ENCODE peak calls at places on chromosome 10, in five cellular contexts. W is heart left ventricle, X is HCT116, D is tibial nerve, M is body of pancreas. L is an unnamed sample.

GRCh38 chr10:71079761-71080380 is 132.5 kb upstream of the UNC5B start:
- DNase-seq in W (peak), X (no peak), D (no peak), M (no peak), L (peak)

GRCh38 chr10:71382028-71382427 is 14.7 kb upstream of the CDH23 start:
- DNase-seq in W (no peak), X (no peak), D (no peak), M (no peak), L (no peak)

GRCh38 chr10:97184971-97185325 is 811 bp downstream of the SLIT1 start:
- DNase-seq in W (no peak), X (no peak), D (no peak), M (no peak), L (no peak)

GRCh38 chr10:88994034-88994433 is 3.4 kb downstream of the FAS start:
- DNase-seq in W (no peak), X (no peak), D (no peak), M (no peak), L (no peak)

GRCh38 chr10:126459032-126459831 is 71.0 kb upstream of the ADAM12 start:
- DNase-seq in W (no peak), X (no peak), D (no peak), M (no peak), L (no peak)

GRCh38 chr10:78248651-78249464 is 215.2 kb downstream of the RPS24 start:
- DNase-seq in W (no peak), X (no peak), D (no peak), M (no peak), L (no peak)

GRCh38 chr10:30581779-30582380 is 47.7 kb downstream of the LYZL2 start:
- DNase-seq in W (peak), X (peak), D (no peak), M (peak), L (peak)

GRCh38 chr10:21260060-21260792 is 265.3 kb downstream of the SKIDA1 start:
- DNase-seq in W (peak), X (no peak), D (no peak), M (no peak), L (no peak)

GRCh38 chr10:4512557-4513286 is 313.3 kb upstream of the AKR1E2 start:
- DNase-seq in W (peak), X (peak), D (no peak), M (no peak), L (no peak)

GRCh38 chr10:117226813-117227451 is 14.0 kb upstream of the SLC18A2 start:
- DNase-seq in W (no peak), X (peak), D (no peak), M (peak), L (peak)

GRCh38 chr10:116274141-116274861 is 1.3 kb upstream of the GFRA1 start:
- DNase-seq in W (no peak), X (no peak), D (no peak), M (peak), L (no peak)

GRCh38 chr10:125076891-125077643 is 83.3 kb downstream of the CTBP2 start:
- DNase-seq in W (no peak), X (no peak), D (no peak), M (no peak), L (no peak)

GRCh38 chr10:60224129-60224705 is 165.5 kb downstream of the ANK3 start:
- DNase-seq in W (no peak), X (no peak), D (no peak), M (no peak), L (no peak)

GRCh38 chr10:101323495-101323894 is 30.5 kb upstream of the BTRC start:
- DNase-seq in W (no peak), X (no peak), D (no peak), M (no peak), L (no peak)

GRCh38 chr10:47152861-47153349 is 147.1 kb upstream of the GDF10 start:
- DNase-seq in W (no peak), X (peak), D (no peak), M (no peak), L (no peak)

GRCh38 chr10:114577133-114577532 is 80.9 kb downstream of the ABLIM1 start:
- DNase-seq in W (no peak), X (no peak), D (no peak), M (no peak), L (no peak)

GRCh38 chr10:114179148-114179547 is at the start of gene TDRD1:
- DNase-seq in W (peak), X (no peak), D (no peak), M (peak), L (peak)

GRCh38 chr10:127174866-127175265 is 21.5 kb downstream of the INSYN2A start:
- DNase-seq in W (no peak), X (no peak), D (no peak), M (no peak), L (no peak)

GRCh38 chr10:79148452-79149344 is 79.9 kb downstream of the ZMIZ1 start:
- DNase-seq in W (peak), X (no peak), D (peak), M (no peak), L (peak)

GRCh38 chr10:69068549-69068948 is 19.4 kb upstream of the SRGN start:
- DNase-seq in W (no peak), X (no peak), D (no peak), M (no peak), L (no peak)

GRCh38 chr10:119541046-119541445 is 1.5 kb downstream of the RGS10 start:
- DNase-seq in W (no peak), X (no peak), D (no peak), M (no peak), L (no peak)

GRCh38 chr10:88297103-88297502 is 286.0 kb downstream of the RNLS start:
- DNase-seq in W (no peak), X (no peak), D (no peak), M (no peak), L (no peak)

GRCh38 chr10:102631525-102632393 is 12.5 kb upstream of the TRIM8 start:
- DNase-seq in W (no peak), X (no peak), D (no peak), M (no peak), L (no peak)

GRCh38 chr10:13453896-13454295 is 74.9 kb downstream of the BEND7 start:
- DNase-seq in W (no peak), X (no peak), D (no peak), M (no peak), L (no peak)

GRCh38 chr10:117533507-117534281 is 8.9 kb upstream of the EMX2 start:
- DNase-seq in W (no peak), X (no peak), D (no peak), M (no peak), L (no peak)

GRCh38 chr10:98269435-98269912 is 1.5 kb upstream of the LOXL4 start:
- DNase-seq in W (peak), X (peak), D (peak), M (peak), L (peak)

GRCh38 chr10:84302223-84302622 is 26.2 kb upstream of the CCSER2 start:
- DNase-seq in W (no peak), X (no peak), D (no peak), M (no peak), L (no peak)
- TF ChIP-seq POLR2A in W (no peak), X (no peak), D (no peak), M (no peak), L (no peak)

GRCh38 chr10:93445097-93445960 is 36.8 kb downstream of the MYOF start:
- DNase-seq in W (peak), X (peak), D (peak), M (peak), L (peak)
- TF ChIP-seq POLR2A in W (no peak), X (no peak), D (peak), M (peak), L (peak)

GRCh38 chr10:132890301-132890700 is 52.1 kb downstream of the CFAP46 start:
- DNase-seq in W (no peak), X (no peak), D (no peak), M (no peak), L (peak)
- TF ChIP-seq POLR2A in W (no peak), X (no peak), D (no peak), M (no peak), L (no peak)

DNA sequence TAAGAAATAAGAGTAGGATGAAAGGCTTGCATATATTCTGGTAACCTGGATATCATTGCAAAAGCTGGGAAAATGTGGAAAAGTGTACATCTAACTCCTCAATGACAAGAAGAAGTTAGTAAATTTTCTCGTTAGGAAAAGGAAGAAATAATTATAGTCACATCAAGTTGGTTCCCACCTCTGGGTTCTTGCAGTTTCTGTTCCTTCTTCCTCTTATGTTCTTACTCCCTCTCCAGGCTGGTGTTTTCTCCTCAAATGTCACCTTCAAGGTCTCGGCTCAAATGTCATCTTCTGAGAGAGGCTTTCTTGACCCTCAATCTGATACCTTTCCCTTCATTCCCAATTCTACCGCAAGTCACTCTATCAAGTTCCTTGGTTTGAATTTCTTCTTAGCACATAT is 64.4 kb downstream of the ENTPD1 start:
- DNase-seq in W (no peak), X (no peak), D (no peak), M (no peak), L (no peak)
- TF ChIP-seq POLR2A in W (no peak), X (no peak), D (no peak), M (no peak), L (no peak)

GRCh38 chr10:32374605-32375004 is 27.6 kb upstream of the EPC1 start:
- DNase-seq in W (no peak), X (no peak), D (no peak), M (no peak), L (no peak)

GRCh38 chr10:32373031-32373430 is 26.1 kb upstream of the EPC1 start:
- DNase-seq in W (no peak), X (no peak), D (no peak), M (no peak), L (no peak)

GRCh38 chr10:32371101-32371500 is 24.1 kb upstream of the EPC1 start:
- DNase-seq in W (no peak), X (no peak), D (no peak), M (no peak), L (no peak)

GRCh38 chr10:32373496-32373895 is 26.5 kb upstream of the EPC1 start:
- DNase-seq in W (no peak), X (no peak), D (no peak), M (no peak), L (no peak)

GRCh38 chr10:32372000-32372875 is 25.3 kb upstream of the EPC1 start:
- DNase-seq in W (no peak), X (no peak), D (no peak), M (peak), L (peak)
- TF ChIP-seq POLR2A in W (no peak), X (no peak), D (no peak), M (no peak), L (no peak)

GRCh38 chr10:72679838-72680241 is 12.1 kb upstream of the MCU start:
- DNase-seq in W (no peak), X (no peak), D (no peak), M (no peak), L (no peak)
- TF ChIP-seq POLR2A in W (no peak), X (no peak), D (no peak), M (no peak), L (no peak)

DNA sequence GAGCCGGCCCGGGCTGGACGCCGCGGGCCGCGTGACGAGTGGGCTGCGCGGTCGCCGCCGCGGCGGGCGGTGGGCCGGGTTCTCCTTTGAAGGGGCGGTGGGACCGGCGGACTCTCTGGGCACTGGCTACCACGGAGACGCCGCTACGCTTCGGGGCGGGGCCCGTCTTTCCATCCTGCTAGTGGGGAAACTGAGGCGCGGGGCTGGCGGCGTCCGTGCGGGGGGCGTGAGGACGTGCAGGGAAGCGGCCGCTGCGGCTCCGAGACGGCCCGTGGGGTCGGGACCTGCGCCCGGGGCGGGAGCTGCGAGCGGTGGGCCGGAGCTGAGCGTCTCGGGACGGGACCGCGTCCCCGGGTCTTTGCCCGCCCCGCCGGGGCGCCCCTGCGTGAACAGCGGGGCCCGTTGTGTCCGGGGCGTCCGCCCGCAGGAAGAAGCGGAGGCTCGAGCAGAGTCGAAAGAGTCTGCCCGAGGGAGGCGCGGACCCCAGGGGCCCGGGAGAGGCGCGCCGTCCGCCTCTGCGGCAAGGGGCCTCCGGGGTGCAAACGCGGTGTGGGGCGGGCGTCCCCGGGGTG is 548 bp upstream of the BNIP3 start:
- DNase-seq in W (no peak), X (no peak), D (no peak), M (no peak), L (no peak)
- TF ChIP-seq POLR2A in W (no peak), X (peak), D (peak), M (no peak), L (peak)

DNA sequence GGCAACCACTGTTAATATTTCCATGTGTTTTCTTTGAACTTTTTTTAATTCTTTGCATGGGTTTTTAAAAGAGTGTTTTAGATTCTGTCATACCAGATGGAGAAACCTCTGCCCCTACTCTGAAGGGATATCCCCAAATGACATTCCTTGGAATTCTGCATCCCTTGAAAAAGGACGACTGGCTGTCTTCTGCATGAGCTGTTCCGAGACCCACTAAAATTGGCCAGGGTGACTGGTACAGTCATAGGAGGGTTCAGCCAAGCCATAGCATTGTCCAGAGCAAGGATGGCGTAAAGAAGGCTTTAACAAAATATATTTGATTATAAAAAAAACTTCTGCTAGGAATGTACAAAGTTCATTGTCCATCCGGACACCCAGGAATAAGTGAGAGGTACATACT is 952.9 kb downstream of the NRG3 start:
- DNase-seq in W (no peak), X (no peak), D (no peak), M (no peak), L (no peak)
- TF ChIP-seq POLR2A in W (no peak), X (no peak), D (no peak), M (no peak), L (no peak)

DNA sequence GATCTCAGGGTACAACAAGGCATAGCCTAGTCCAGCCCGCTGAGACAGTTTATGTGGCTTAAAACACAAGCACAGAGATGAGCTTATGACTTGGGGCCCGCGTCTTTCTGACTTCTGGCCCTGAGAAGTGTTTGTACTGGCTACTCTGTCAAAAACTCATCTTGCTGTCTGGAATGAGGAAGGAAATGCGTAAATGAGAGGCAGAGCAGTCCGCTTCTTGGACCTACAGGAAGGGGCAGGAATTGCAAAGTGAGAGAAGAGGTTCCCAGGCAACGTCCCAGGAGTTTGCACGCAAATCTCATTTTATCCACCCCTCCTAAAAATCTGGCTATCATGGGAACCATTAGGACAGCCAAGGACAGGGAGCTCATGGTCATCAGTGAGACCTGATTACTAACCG is 5.5 kb downstream of the ANXA11 start:
- DNase-seq in W (peak), X (no peak), D (peak), M (no peak), L (peak)
- TF ChIP-seq POLR2A in W (no peak), X (no peak), D (no peak), M (peak), L (peak)

DNA sequence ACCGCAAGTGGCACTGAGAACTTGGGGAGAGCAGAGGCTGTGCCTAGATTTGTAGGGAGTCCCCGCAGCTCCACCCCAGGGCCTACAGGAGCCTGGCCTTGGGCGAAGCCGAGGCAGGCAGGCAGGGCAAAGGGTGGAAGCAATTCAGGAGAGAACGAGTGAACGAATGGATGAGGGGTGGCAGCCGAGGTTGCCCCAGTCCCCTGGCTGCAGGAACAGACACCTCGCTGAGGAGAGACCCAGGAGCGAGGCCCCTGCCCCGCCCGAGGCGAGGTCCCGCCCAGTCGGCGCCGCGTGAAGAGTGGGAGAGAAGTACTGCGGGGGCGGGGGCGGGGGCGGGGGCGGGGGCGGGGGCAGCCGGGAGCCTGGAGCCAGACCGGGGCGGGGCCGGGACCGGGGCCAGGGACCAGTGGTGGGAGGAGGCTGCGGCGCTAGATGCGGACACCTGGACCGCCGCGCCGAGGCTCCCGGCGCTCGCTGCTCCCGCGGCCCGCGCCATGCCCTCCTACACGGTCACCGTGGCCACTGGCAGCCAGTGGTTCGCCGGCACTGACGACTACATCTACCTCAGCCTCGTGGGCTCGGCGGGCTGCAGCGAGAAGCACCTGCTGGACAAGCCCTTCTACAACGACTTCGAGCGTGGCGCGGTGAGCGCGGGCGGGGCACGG is at the start of gene ALOX5:
- DNase-seq in W (peak), X (no peak), D (no peak), M (peak), L (peak)
- TF ChIP-seq POLR2A in W (no peak), X (no peak), D (no peak), M (peak), L (no peak)